ENCODE peak calls at places on chromosomes 6 and 20, in four cellular contexts. R is CD8-positive, alpha-beta T cell; I is right cardiac atrium; Z is A549. P is an unnamed sample.

GRCh38 chr20:44287272-44288097 is 23.5 kb downstream of the FITM2 start:
- DNase-seq in R (no peak), I (no peak), Z (no peak), P (no peak)

GRCh38 chr6:20922743-20923142 is 388.5 kb downstream of the CDKAL1 start:
- DNase-seq in R (no peak), I (no peak), Z (no peak), P (no peak)

GRCh38 chr6:87718662-87719433 is 16.8 kb upstream of the AKIRIN2 start:
- DNase-seq in R (no peak), I (no peak), Z (no peak), P (peak; percentile 64)

GRCh38 chr20:16709017-16709416 is 20.8 kb upstream of the SNRPB2 start:
- DNase-seq in R (peak; percentile 20), I (no peak), Z (no peak), P (no peak)

GRCh38 chr6:53065266-53066058 is at the start of gene FBXO9:
- DNase-seq in R (peak; percentile 78), I (peak; percentile 78), Z (peak; percentile 47), P (peak; percentile 58)

GRCh38 chr6:1043458-1043836 is 268.5 kb upstream of the FOXQ1 start:
- DNase-seq in R (no peak), I (no peak), Z (no peak), P (no peak)

GRCh38 chr6:97697450-97697849 is 414.4 kb upstream of the MMS22L start:
- DNase-seq in R (no peak), I (no peak), Z (no peak), P (no peak)

GRCh38 chr20:59043698-59044097 is 1.1 kb upstream of the PRELID3B start:
- DNase-seq in R (peak; percentile 35), I (no peak), Z (no peak), P (no peak)

GRCh38 chr6:17473554-17473953 is 80.2 kb downstream of the CAP2 start:
- DNase-seq in R (no peak), I (no peak), Z (no peak), P (no peak)

GRCh38 chr6:163214259-163214658 is 200.3 kb upstream of the QKI start:
- DNase-seq in R (no peak), I (no peak), Z (no peak), P (no peak)

GRCh38 chr6:101433141-101433540 is 39.6 kb downstream of the GRIK2 start:
- DNase-seq in R (no peak), I (no peak), Z (no peak), P (no peak)

GRCh38 chr6:44593539-44593944 is 206.0 kb downstream of the CDC5L start:
- DNase-seq in R (peak; percentile 57), I (peak; percentile 37), Z (peak; percentile 28), P (peak; percentile 25)

GRCh38 chr6:157984686-157985225 is 3.1 kb downstream of the SYNJ2 start:
- DNase-seq in R (no peak), I (no peak), Z (no peak), P (no peak)

GRCh38 chr6:157982297-157982579 is 575 bp downstream of the SYNJ2 start:
- DNase-seq in R (peak; percentile 42), I (no peak), Z (peak; percentile 30), P (no peak)

GRCh38 chr6:157982580-157983438 is 1.1 kb downstream of the SYNJ2 start:
- DNase-seq in R (no peak), I (no peak), Z (peak; percentile 54), P (no peak)

GRCh38 chr6:157984165-157984564 is 2.5 kb downstream of the SYNJ2 start:
- DNase-seq in R (no peak), I (no peak), Z (no peak), P (no peak)

GRCh38 chr6:157983439-157984119 is 1.9 kb downstream of the SYNJ2 start:
- DNase-seq in R (no peak), I (no peak), Z (no peak), P (no peak)
- H3K4me3 ChIP-seq in R (no peak overlapping the region), I (no peak overlapping the region), Z (peak overlapping the region; percentile 89), P (no peak overlapping the region)

GRCh38 chr6:31270788-31271640 is 878 bp downstream of the HLA-C start:
- DNase-seq in R (peak; percentile 33), I (peak; percentile 83), Z (no peak), P (peak; percentile 12)

GRCh38 chr6:31271641-31272357 is at the start of gene HLA-C:
- DNase-seq in R (peak; percentile 94), I (peak; percentile 91), Z (peak; percentile 89), P (peak; percentile 94)

GRCh38 chr6:31272431-31272830 is 539 bp upstream of the HLA-C start:
- DNase-seq in R (peak; percentile 29), I (no peak), Z (no peak), P (no peak)

GRCh38 chr6:31267504-31268371 is 4.2 kb downstream of the HLA-C start:
- DNase-seq in R (peak; percentile 28), I (no peak), Z (no peak), P (no peak)

DNA sequence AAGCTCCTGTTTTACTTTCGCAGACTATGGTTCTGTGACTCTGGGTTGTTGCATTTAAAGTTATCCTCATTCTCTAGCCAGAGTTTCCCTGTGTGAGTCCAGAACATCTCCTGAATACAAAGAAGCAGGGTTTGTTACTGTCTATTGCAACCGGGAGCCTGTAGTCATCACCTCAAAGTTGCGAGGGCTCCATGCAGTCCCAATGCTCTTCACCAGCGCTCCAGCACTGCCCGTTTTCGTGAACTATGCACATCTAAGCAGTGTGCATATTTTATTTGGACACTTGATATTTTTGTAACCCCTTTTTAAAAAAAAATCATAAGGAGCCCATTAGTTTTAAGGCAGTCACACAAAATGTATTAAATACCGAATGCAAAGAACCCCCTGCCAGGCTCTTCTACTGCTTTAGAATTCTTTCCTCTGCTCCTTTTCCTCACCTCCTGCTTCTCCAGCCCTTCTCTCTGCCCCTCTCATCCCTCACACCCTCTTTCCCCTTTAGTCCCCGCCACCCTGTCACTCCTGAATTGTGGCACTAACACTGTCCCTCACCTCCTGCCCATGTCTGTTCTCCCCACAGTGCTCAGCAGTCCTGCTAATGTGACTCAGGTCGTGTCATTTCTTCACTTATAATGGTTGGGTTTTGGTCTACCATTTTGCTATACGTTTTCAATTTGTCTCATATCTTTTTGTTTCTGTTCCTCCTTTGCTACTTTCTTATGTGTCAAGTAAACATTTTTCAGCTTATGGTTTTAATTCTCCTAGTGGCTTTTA is 1.1 kb upstream of the HLA-C start:
- DNase-seq in R (peak; percentile 58), I (no peak), Z (no peak), P (no peak)
- H3K4me3 ChIP-seq in R (peak overlapping the region; percentile 82), I (peak overlapping the region; percentile 87), Z (no peak overlapping the region), P (no peak overlapping the region)

DNA sequence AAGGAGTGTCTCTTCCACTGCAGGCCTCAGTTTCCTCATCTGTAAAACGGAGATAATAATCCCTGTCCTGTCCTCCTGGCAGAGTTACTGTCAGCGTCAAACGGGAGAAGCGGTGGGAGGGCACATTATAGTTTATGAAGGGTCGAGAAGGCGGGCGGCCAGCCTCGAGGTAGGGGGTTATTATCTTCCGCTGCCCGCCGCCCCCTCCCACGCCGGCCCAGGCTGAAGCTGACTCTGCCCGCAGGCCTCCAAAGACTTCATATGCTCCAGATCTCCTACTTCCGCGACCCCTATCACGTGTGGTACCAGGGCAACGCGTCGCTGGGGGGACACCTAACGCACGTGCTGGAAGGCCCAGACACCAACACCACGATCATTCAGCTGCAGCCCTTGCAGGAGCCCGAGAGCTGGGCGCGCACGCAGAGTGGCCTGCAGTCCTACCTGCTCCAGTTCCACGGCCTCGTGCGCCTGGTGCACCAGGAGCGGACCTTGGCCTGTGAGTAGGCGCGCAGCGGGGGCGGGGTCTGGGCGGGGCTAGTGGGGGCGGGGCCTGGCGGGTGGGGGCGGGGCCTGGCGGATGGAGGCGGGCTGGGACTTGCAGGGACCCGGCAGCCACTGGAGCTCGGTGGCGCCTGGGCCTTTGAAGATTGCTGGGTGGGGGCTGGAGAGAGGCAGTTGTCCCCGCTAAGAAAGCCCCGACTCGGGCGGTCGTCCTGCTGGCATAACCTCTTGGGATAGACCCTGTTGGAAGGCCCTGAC is 2.8 kb downstream of the PROCR start:
- DNase-seq in R (no peak), I (no peak), Z (no peak), P (no peak)
- H3K4me3 ChIP-seq in R (no peak overlapping the region), I (no peak overlapping the region), Z (no peak overlapping the region), P (no peak overlapping the region)

GRCh38 chr20:19301142-19301541 is 88.7 kb downstream of the SLC24A3 start:
- DNase-seq in R (no peak), I (no peak), Z (no peak), P (no peak)

GRCh38 chr20:19302714-19303113 is 90.3 kb downstream of the SLC24A3 start:
- DNase-seq in R (no peak), I (no peak), Z (no peak), P (no peak)

GRCh38 chr20:19301843-19302242 is 89.4 kb downstream of the SLC24A3 start:
- DNase-seq in R (no peak), I (no peak), Z (no peak), P (no peak)

GRCh38 chr20:19304886-19305415 is 92.5 kb downstream of the SLC24A3 start:
- DNase-seq in R (no peak), I (no peak), Z (no peak), P (no peak)

GRCh38 chr20:19304389-19304788 is 91.9 kb downstream of the SLC24A3 start:
- DNase-seq in R (no peak), I (no peak), Z (no peak), P (peak; percentile 51)
- H3K4me3 ChIP-seq in R (no peak overlapping the region), I (no peak overlapping the region), Z (no peak overlapping the region), P (no peak overlapping the region)

GRCh38 chr20:61437280-61438206 is 185.5 kb downstream of the CDH4 start:
- DNase-seq in R (no peak), I (peak; percentile 77), Z (no peak), P (no peak)
- H3K4me3 ChIP-seq in R (no peak overlapping the region), I (no peak overlapping the region), Z (no peak overlapping the region), P (no peak overlapping the region)

GRCh38 chr6:111861321-111861938 is 11.8 kb downstream of the FYN start:
- DNase-seq in R (no peak), I (no peak), Z (no peak), P (no peak)

GRCh38 chr6:111864138-111865048 is 8.9 kb downstream of the FYN start:
- DNase-seq in R (no peak), I (no peak), Z (no peak), P (no peak)

GRCh38 chr6:111862727-111863126 is 10.5 kb downstream of the FYN start:
- DNase-seq in R (no peak), I (no peak), Z (no peak), P (no peak)

GRCh38 chr6:111865049-111865585 is 8.1 kb downstream of the FYN start:
- DNase-seq in R (no peak), I (no peak), Z (no peak), P (no peak)

DNA sequence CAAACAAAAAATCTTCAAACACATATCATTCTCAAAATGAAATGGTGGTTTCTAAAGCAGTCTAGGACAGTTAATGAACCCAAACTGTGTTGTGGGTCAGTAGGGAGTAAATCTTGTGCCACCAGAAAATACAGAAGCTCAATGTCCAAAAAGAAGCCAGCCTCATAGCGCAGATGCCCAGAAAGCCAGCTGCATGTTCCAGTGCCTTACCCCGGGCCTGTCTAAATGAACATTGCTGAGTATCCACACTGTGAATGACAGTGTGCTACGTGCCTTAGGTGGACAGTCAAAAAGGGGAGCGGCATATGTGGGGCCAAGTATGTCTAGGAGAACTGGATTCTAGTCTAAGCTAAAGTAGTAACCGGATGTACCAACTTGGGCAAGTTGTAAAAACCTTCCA is 10.9 kb downstream of the FYN start:
- DNase-seq in R (no peak), I (no peak), Z (no peak), P (no peak)
- H3K4me3 ChIP-seq in R (no peak overlapping the region), I (no peak overlapping the region), Z (no peak overlapping the region), P (no peak overlapping the region)

DNA sequence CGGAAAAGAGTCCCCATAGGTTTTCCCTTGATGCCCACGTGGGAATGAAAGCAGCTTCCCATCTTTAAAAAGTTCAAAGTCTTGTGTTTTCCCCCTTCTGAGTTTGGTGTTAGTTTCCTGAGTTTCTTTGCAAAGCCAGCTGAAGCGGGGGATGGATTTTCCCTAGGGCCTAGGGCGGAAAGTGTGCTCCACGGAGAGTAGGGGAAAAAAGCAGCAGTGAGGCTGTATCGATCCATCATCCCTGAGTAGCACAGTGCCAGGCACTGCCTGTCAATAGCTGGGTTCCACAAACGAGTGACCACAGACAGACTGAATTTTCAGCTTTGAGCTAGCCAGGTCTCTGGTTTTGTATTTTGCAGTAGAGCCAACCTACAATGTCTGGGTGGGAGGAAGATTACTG is 1.4 kb downstream of the DAAM2 start:
- DNase-seq in R (no peak), I (no peak), Z (no peak), P (no peak)
- H3K4me3 ChIP-seq in R (no peak overlapping the region), I (peak overlapping the region; percentile 88), Z (no peak overlapping the region), P (no peak overlapping the region)